ENCODE peak calls at places on chromosomes 3 and 15, in ten cellular contexts. G, T, M, F, O, V, P, S, J and I are unnamed samples.
A peak's percentile ranks its signal among the peaks of the same experiment; 100 is the strongest.

GRCh38 chr3:71851878-71852277 is 66.9 kb upstream of the PROK2 start:
- DNase-seq in G (no peak), T (no peak), M (no peak), F (no peak), O (no peak), V (no peak), P (no peak), S (no peak), J (no peak), I (no peak)

GRCh38 chr3:129015388-129016105 is 14.4 kb downstream of the EFCC1 start:
- DNase-seq in G (no peak), T (no peak), M (no peak), F (no peak), O (no peak), V (no peak), P (peak; percentile 40), S (no peak), J (no peak), I (peak; percentile 40)

GRCh38 chr3:148881286-148881685 is 16.2 kb downstream of the CPA3 start:
- DNase-seq in G (no peak), T (peak; percentile 70), M (no peak), F (no peak), O (no peak), V (peak; percentile 62), P (no peak), S (peak; percentile 9), J (no peak), I (no peak)

GRCh38 chr3:47035645-47036044 is 56.2 kb downstream of the NBEAL2 start:
- DNase-seq in G (no peak), T (no peak), M (no peak), F (no peak), O (no peak), V (no peak), P (no peak), S (no peak), J (peak; percentile 86), I (no peak)

GRCh38 chr3:146390967-146391366 is 78.4 kb downstream of the PLSCR2 start:
- DNase-seq in G (no peak), T (peak; percentile 97), M (no peak), F (no peak), O (no peak), V (peak; percentile 97), P (no peak), S (peak; percentile 17), J (peak; percentile 30), I (no peak)

GRCh38 chr3:47359283-47359682 is 21.5 kb upstream of the PTPN23 start:
- DNase-seq in G (no peak), T (no peak), M (no peak), F (no peak), O (no peak), V (no peak), P (no peak), S (no peak), J (no peak), I (no peak)

GRCh38 chr3:126926684-126927404 is 56.1 kb upstream of the PLXNA1 start:
- DNase-seq in G (no peak), T (peak; percentile 92), M (no peak), F (no peak), O (no peak), V (peak; percentile 92), P (no peak), S (peak; percentile 95), J (peak; percentile 55), I (no peak)

GRCh38 chr15:42705336-42705735 is 31.6 kb downstream of the CDAN1 start:
- DNase-seq in G (no peak), T (no peak), M (no peak), F (no peak), O (no peak), V (no peak), P (no peak), S (no peak), J (no peak), I (no peak)